ENCODE peak calls at places on chromosomes 2 and 18, in four cellular contexts. U is left lung, V is A549, W is Peyer's patch. G is an unnamed sample.

GRCh38 chr2:232563580-232563979 is 13.1 kb downstream of the EIF4E2 start:
- DNase-seq in U (no peak), V (no peak), W (no peak), G (no peak)

GRCh38 chr2:119247844-119248271 is 24.2 kb downstream of the STEAP3 start:
- DNase-seq in U (no peak), V (no peak), W (no peak), G (no peak)

GRCh38 chr2:234963785-234964615 is 12.2 kb downstream of the SH3BP4 start:
- DNase-seq in U (peak; percentile 33), V (no peak), W (no peak), G (no peak)

GRCh38 chr2:174634130-174635014 is 36.8 kb upstream of the WIPF1 start:
- DNase-seq in U (peak; percentile 36), V (no peak), W (peak; percentile 61), G (peak; percentile 25)

GRCh38 chr2:174951746-174952145 is 53.4 kb downstream of the CHN1 start:
- DNase-seq in U (no peak), V (no peak), W (no peak), G (no peak)

GRCh38 chr2:173221937-173222594 is 132.6 kb upstream of the CDCA7 start:
- DNase-seq in U (no peak), V (no peak), W (no peak), G (no peak)

GRCh38 chr18:13455960-13456471 is 237.5 kb downstream of the LDLRAD4 start:
- DNase-seq in U (no peak), V (no peak), W (no peak), G (no peak)

GRCh38 chr2:187434342-187434785 is 13.7 kb downstream of the CALCRL start:
- DNase-seq in U (no peak), V (no peak), W (no peak), G (no peak)

GRCh38 chr2:122955761-122956160 is 1069.3 kb upstream of the CNTNAP5 start:
- DNase-seq in U (no peak), V (no peak), W (no peak), G (no peak)

GRCh38 chr2:75844651-75845050 is 133.9 kb upstream of the GCFC2 start:
- DNase-seq in U (no peak), V (no peak), W (no peak), G (no peak)

GRCh38 chr2:120599656-120600055 is 136.0 kb upstream of the GLI2 start:
- DNase-seq in U (no peak), V (no peak), W (no peak), G (no peak)

GRCh38 chr2:230423851-230424458 is 8.0 kb downstream of the SP100 start:
- DNase-seq in U (peak; percentile 57), V (no peak), W (no peak), G (no peak)

GRCh38 chr18:74682141-74682997 is 84.7 kb downstream of the ZNF407 start:
- DNase-seq in U (no peak), V (no peak), W (no peak), G (no peak)

GRCh38 chr18:10094154-10094553 is 180.3 kb downstream of the VAPA start:
- DNase-seq in U (no peak), V (no peak), W (no peak), G (no peak)

GRCh38 chr2:222693837-222694236 is 22.4 kb downstream of the MOGAT1 start:
- DNase-seq in U (no peak), V (peak; percentile 49), W (no peak), G (no peak)

GRCh38 chr18:52588916-52589315 is 248.9 kb downstream of the DCC start:
- DNase-seq in U (no peak), V (no peak), W (no peak), G (no peak)

GRCh38 chr18:36411745-36412168 is 114.2 kb downstream of the FHOD3 start:
- DNase-seq in U (no peak), V (peak; percentile 42), W (no peak), G (no peak)

GRCh38 chr2:14700753-14701152 is 68.2 kb downstream of the LRATD1 start:
- DNase-seq in U (no peak), V (no peak), W (no peak), G (no peak)

GRCh38 chr18:54388203-54389142 is 30.8 kb downstream of the C18orf54 start:
- DNase-seq in U (peak; percentile 55), V (peak; percentile 62), W (no peak), G (no peak)

GRCh38 chr2:197200657-197201056 is 109.9 kb downstream of the ANKRD44 start:
- DNase-seq in U (no peak), V (no peak), W (no peak), G (no peak)

GRCh38 chr2:197201874-197202273 is 108.7 kb downstream of the ANKRD44 start:
- DNase-seq in U (no peak), V (no peak), W (no peak), G (no peak)

GRCh38 chr2:197197808-197198409 is 112.7 kb downstream of the ANKRD44 start:
- DNase-seq in U (no peak), V (no peak), W (peak; percentile 52), G (peak; percentile 25)

GRCh38 chr2:197198890-197199289 is 111.7 kb downstream of the ANKRD44 start:
- DNase-seq in U (peak; percentile 65), V (no peak), W (peak; percentile 93), G (peak; percentile 87)

GRCh38 chr2:197200056-197200455 is 110.5 kb downstream of the ANKRD44 start:
- DNase-seq in U (no peak), V (no peak), W (no peak), G (no peak)
- H3K27ac ChIP-seq in U (no peak overlapping the region), V (no peak overlapping the region), W (peak overlapping the region; percentile 65), G (peak overlapping the region; percentile 88)

GRCh38 chr18:51190000-51190399 is 7.5 kb downstream of the MEX3C start:
- DNase-seq in U (no peak), V (no peak), W (no peak), G (no peak)

GRCh38 chr18:51192026-51192425 is 5.5 kb downstream of the MEX3C start:
- DNase-seq in U (no peak), V (no peak), W (no peak), G (no peak)

GRCh38 chr18:51193621-51194287 is 3.7 kb downstream of the MEX3C start:
- DNase-seq in U (no peak), V (no peak), W (no peak), G (no peak)

GRCh38 chr18:51188024-51188701 is 9.3 kb downstream of the MEX3C start:
- DNase-seq in U (no peak), V (no peak), W (no peak), G (no peak)

GRCh38 chr18:51191139-51191717 is 6.3 kb downstream of the MEX3C start:
- DNase-seq in U (no peak), V (no peak), W (no peak), G (peak; percentile 19)
- H3K4me3 ChIP-seq in U (no peak overlapping the region), V (no peak overlapping the region), W (no peak overlapping the region), G (peak overlapping the region; percentile 97)

GRCh38 chr2:134178109-134178877 is 75.6 kb upstream of the MGAT5 start:
- DNase-seq in U (no peak), V (no peak), W (no peak), G (no peak)
- H3K4me1 ChIP-seq in U (peaks cover 32% of the 10 kb centered on the region), V (no peaks in the 10 kb centered on the region), W (peaks cover 19% of the 10 kb centered on the region), G (peaks cover 48% of the 10 kb centered on the region)

GRCh38 chr2:213232649-213233437 is 51.4 kb upstream of the SPAG16 start:
- DNase-seq in U (no peak), V (no peak), W (peak; percentile 51), G (peak; percentile 79)
- H3K27ac ChIP-seq in U (no peak overlapping the region), V (no peak overlapping the region), W (no peak overlapping the region), G (peak overlapping the region; percentile 88)

GRCh38 chr2:101463885-101464653 is 10.8 kb downstream of the RFX8 start:
- DNase-seq in U (no peak), V (peak; percentile 20), W (no peak), G (no peak)
- H3K4me3 ChIP-seq in U (no peak overlapping the region), V (no peak overlapping the region), W (no peak overlapping the region), G (no peak overlapping the region)

DNA sequence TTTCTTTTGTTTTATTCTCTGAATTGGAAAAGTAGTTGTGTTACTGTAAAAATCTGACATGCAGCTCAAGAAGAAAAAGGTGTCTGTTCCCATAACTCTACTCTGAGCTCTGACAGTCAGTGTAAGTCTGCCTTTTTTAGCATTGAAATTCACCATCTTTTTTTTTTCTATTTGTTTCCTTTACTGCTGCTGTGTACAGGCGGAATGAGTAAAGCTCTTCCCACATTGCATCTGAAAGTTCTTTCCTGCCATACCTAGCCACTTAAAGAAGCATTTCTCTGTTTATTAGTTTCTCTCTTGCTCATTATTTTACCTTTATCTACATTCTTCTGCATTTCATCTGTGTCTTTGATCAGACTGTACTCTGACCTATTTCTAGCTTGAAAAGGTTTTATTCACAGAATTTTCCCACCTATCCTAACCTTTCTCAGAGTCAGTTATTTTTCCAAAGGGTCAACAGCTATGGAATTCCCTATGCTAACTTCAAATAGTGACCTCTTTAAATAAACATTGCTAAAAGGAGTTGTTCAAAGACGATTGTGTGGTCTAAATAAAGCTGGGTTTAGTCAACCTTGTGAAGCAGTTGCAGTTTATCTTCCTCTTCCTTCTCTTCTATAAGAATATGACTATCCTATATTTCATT is 1303.1 kb upstream of the ZEB2 start:
- DNase-seq in U (no peak), V (no peak), W (no peak), G (no peak)
- H3K4me1 ChIP-seq in U (no peaks in the 10 kb centered on the region), V (no peaks in the 10 kb centered on the region), W (no peaks in the 10 kb centered on the region), G (no peaks in the 10 kb centered on the region)

GRCh38 chr2:137980459-137980858 is 16.2 kb downstream of the HNMT start:
- DNase-seq in U (no peak), V (no peak), W (no peak), G (no peak)
- H3K27ac ChIP-seq in U (no peak overlapping the region), V (no peak overlapping the region), W (no peak overlapping the region), G (no peak overlapping the region)

GRCh38 chr2:72131371-72131891 is 16.2 kb downstream of the CYP26B1 start:
- DNase-seq in U (peak; percentile 23), V (no peak), W (no peak), G (no peak)

GRCh38 chr2:72128843-72129227 is 18.8 kb downstream of the CYP26B1 start:
- DNase-seq in U (no peak), V (no peak), W (no peak), G (no peak)

GRCh38 chr2:72131916-72132841 is 15.5 kb downstream of the CYP26B1 start:
- DNase-seq in U (peak; percentile 24), V (no peak), W (no peak), G (no peak)

GRCh38 chr2:72129676-72130340 is 17.9 kb downstream of the CYP26B1 start:
- DNase-seq in U (peak; percentile 17), V (no peak), W (no peak), G (no peak)

GRCh38 chr2:72130671-72131360 is 16.8 kb downstream of the CYP26B1 start:
- DNase-seq in U (peak; percentile 25), V (no peak), W (no peak), G (no peak)
- H3K4me3 ChIP-seq in U (no peak overlapping the region), V (no peak overlapping the region), W (no peak overlapping the region), G (no peak overlapping the region)